ENCODE peak calls at places on chromosomes 12 and 14, in six cellular contexts. One of them, this sample, is unnamed.

GRCh38 chr12:88566430-88566829 is 13.8 kb downstream of the KITLG start:
- DNase-seq in H1: no peak
- DNase-seq in trophoblast cell: peak; percentile 68
- DNase-seq in IMR-90: no peak
- DNase-seq in mesendoderm: no peak
- DNase-seq in neuronal stem cell: no peak
- DNase-seq in this sample: no peak

GRCh38 chr12:106429636-106430035 is 72.1 kb downstream of the POLR3B start:
- DNase-seq in trophoblast cell: no peak
- DNase-seq in neuronal stem cell: no peak
- DNase-seq in mesendoderm: no peak
- DNase-seq in IMR-90: no peak
- DNase-seq in H1: no peak
- DNase-seq in this sample: no peak

GRCh38 chr14:79749051-79749450 is 462.3 kb downstream of the DIO2 start:
- DNase-seq in mesendoderm: no peak
- DNase-seq in H1: no peak
- DNase-seq in IMR-90: no peak
- DNase-seq in trophoblast cell: no peak
- DNase-seq in neuronal stem cell: no peak
- DNase-seq in this sample: no peak

GRCh38 chr14:74324945-74325361 is 22.2 kb upstream of the ABCD4 start:
- DNase-seq in H1: no peak
- DNase-seq in neuronal stem cell: peak; percentile 38
- DNase-seq in IMR-90: peak; percentile 38
- DNase-seq in trophoblast cell: peak; percentile 70
- DNase-seq in mesendoderm: peak; percentile 82
- DNase-seq in this sample: peak; percentile 46

GRCh38 chr12:124484067-124484466 is 83.3 kb downstream of the NCOR2 start:
- DNase-seq in trophoblast cell: no peak
- DNase-seq in H1: no peak
- DNase-seq in IMR-90: no peak
- DNase-seq in neuronal stem cell: no peak
- DNase-seq in mesendoderm: no peak
- DNase-seq in this sample: no peak

GRCh38 chr12:107461222-107461980 is 224.2 kb upstream of the PWP1 start:
- DNase-seq in mesendoderm: no peak
- DNase-seq in trophoblast cell: no peak
- DNase-seq in H1: no peak
- DNase-seq in neuronal stem cell: no peak
- DNase-seq in IMR-90: peak; percentile 91
- DNase-seq in this sample: no peak

GRCh38 chr14:66345986-66346385 is 140.2 kb upstream of the CCDC196 start:
- DNase-seq in trophoblast cell: no peak
- DNase-seq in mesendoderm: peak; percentile 85
- DNase-seq in IMR-90: no peak
- DNase-seq in H1: no peak
- DNase-seq in neuronal stem cell: no peak
- DNase-seq in this sample: no peak

GRCh38 chr12:106194351-106194750 is 53.5 kb downstream of the CKAP4 start:
- DNase-seq in IMR-90: no peak
- DNase-seq in mesendoderm: no peak
- DNase-seq in neuronal stem cell: no peak
- DNase-seq in trophoblast cell: no peak
- DNase-seq in H1: no peak
- DNase-seq in this sample: no peak

GRCh38 chr12:110109037-110109836 is 14.9 kb upstream of the IFT81 start:
- DNase-seq in H1: no peak
- DNase-seq in neuronal stem cell: no peak
- DNase-seq in mesendoderm: peak; percentile 90
- DNase-seq in trophoblast cell: peak; percentile 49
- DNase-seq in IMR-90: peak; percentile 99
- DNase-seq in this sample: peak; percentile 96

GRCh38 chr12:90004319-90005074 is 295.9 kb upstream of the ATP2B1 start:
- DNase-seq in mesendoderm: peak; percentile 53
- DNase-seq in trophoblast cell: peak; percentile 42
- DNase-seq in IMR-90: no peak
- DNase-seq in H1: no peak
- DNase-seq in neuronal stem cell: no peak
- DNase-seq in this sample: no peak

GRCh38 chr14:101004954-101005353 is 101.4 kb upstream of the RTL1 start:
- DNase-seq in trophoblast cell: no peak
- DNase-seq in mesendoderm: no peak
- DNase-seq in IMR-90: peak; percentile 87
- DNase-seq in H1: no peak
- DNase-seq in neuronal stem cell: no peak
- DNase-seq in this sample: no peak

GRCh38 chr14:75401356-75401755 is 26.5 kb upstream of the JDP2 start:
- DNase-seq in neuronal stem cell: peak; percentile 67
- DNase-seq in IMR-90: peak; percentile 8
- DNase-seq in H1: no peak
- DNase-seq in mesendoderm: peak; percentile 94
- DNase-seq in trophoblast cell: no peak
- DNase-seq in this sample: peak; percentile 82

DNA sequence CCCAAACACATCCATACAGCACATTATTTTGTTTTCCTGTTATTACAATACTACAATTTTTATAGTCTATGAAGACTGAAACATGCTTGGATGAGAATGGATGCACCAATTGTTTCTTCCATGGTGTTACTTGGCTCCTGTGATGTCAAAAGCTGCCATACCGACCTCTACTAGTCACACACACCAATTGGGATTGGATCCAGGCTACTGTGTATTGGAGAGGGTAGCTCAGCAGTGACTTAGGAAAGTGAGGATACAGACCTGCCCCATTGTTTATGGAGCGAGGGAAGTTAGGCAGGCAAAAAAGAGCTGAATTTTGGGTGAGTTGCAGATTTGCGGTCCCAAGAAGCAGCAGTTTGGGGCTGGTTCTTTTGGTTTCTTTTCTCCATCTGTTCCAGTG is 30.8 kb upstream of the AKAP6 start:
- DNase-seq in H1: no peak
- DNase-seq in trophoblast cell: no peak
- DNase-seq in IMR-90: no peak
- DNase-seq in mesendoderm: peak; percentile 28
- DNase-seq in neuronal stem cell: no peak
- DNase-seq in this sample: no peak
- H3K4ac ChIP-seq in H1: no peak overlapping the region
- H3K4ac ChIP-seq in trophoblast cell: no peak overlapping the region
- H3K4ac ChIP-seq in IMR-90: no peak overlapping the region
- H3K4ac ChIP-seq in mesendoderm: no peak overlapping the region
- H3K4ac ChIP-seq in neuronal stem cell: no peak overlapping the region
- H3K4ac ChIP-seq in this sample: no peak overlapping the region

DNA sequence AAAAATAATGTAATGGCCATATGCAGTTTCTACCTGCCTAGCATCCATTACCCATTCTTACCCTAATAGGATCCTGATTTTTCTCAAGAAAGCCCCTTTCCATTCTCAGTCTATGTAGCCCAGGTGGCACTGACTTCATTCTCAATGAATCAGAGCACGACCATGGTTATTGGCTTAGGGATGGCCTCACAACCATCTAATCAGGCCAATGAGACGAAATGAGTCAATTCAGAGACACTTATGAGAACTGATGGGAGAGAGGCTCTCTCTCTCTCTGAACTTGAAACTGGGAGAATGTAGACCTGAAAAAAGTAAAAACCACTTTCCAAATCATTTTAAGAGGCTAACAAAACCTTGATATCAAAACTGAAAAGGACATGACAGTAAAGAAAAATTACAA is 45.3 kb upstream of the OXA1L start:
- DNase-seq in H1: no peak
- DNase-seq in mesendoderm: no peak
- DNase-seq in trophoblast cell: no peak
- DNase-seq in neuronal stem cell: no peak
- DNase-seq in IMR-90: no peak
- DNase-seq in this sample: no peak
- H2AK5ac ChIP-seq in H1: no peak overlapping the region
- H2AK5ac ChIP-seq in mesendoderm: no peak overlapping the region
- H2AK5ac ChIP-seq in trophoblast cell: no peak overlapping the region
- H2AK5ac ChIP-seq in neuronal stem cell: no peak overlapping the region
- H2AK5ac ChIP-seq in IMR-90: no peak overlapping the region
- H2AK5ac ChIP-seq in this sample: no peak overlapping the region

DNA sequence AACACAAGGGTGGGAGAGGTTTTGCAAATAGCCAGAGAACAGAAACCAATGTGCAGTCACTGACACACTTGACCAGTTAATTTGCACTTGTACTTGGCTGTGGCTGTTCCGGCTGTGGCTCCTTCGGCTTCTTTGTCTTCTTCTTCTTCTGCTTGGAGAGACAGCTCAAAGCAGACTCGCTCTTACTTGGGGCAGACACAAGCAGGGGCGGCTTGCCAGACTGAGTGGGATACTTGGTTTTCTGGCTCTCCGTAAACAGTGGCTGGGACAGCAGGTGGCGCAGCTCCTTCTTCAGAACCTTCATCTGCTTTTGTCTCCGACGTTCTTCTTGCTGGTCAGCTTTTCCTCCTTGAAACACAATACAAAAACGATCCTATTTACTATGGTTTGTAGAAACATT is 25.0 kb downstream of the OTUB2 start:
- DNase-seq in IMR-90: peak; percentile 42
- DNase-seq in trophoblast cell: peak; percentile 22
- DNase-seq in H1: no peak
- DNase-seq in mesendoderm: peak; percentile 46
- DNase-seq in neuronal stem cell: no peak
- DNase-seq in this sample: peak; percentile 23
- H3K36me3 ChIP-seq in IMR-90: peaks cover 80% of the 10 kb centered on the region
- H3K36me3 ChIP-seq in trophoblast cell: peaks cover 48% of the 10 kb centered on the region
- H3K36me3 ChIP-seq in H1: peaks cover 76% of the 10 kb centered on the region
- H3K36me3 ChIP-seq in mesendoderm: peaks cover 18% of the 10 kb centered on the region
- H3K36me3 ChIP-seq in neuronal stem cell: peaks cover 98% of the 10 kb centered on the region
- H3K36me3 ChIP-seq in this sample: peaks cover 77% of the 10 kb centered on the region

DNA sequence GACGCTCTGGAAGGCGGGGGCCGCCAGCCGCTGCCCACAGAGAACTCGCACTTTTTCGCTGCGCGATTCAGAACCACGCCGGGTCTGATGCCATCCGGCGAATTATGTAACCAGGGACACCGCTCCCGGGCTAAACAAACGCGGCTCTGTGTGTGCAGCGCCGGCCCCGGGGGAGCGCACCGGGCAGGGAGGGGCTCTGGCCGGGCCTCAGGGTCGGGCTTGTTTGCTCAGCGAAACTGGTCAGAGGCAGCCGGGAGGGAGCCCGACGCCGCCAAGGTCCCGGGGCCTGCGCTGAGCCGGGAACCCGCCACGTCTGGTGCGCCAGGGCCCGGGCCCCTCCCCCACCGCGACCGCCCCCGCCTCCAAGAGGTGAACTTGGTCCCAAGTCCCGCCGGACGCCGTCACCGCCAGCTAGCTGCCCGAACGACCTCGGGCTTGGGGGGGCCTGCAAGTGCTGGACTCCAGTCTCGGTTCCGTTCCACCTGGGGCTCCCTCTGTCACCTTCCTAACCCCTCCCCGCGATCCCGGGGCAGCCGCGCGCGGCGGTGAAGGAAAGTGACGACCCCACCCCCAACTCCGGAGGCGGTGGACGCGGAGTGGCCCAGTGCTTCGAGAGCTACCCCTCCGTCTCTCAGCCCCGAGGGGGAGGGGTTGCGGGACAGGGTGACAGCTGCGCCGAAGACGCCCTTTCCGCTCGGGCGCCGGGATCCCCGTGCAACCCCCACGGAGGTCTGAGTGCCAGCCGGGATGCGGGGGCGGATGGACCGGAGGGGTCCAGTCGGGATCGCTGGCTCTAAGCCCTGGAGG is 848 bp downstream of the CTDSP2 start:
- DNase-seq in trophoblast cell: peak; percentile 56
- DNase-seq in mesendoderm: peak; percentile 83
- DNase-seq in IMR-90: no peak
- DNase-seq in neuronal stem cell: no peak
- DNase-seq in H1: no peak
- DNase-seq in this sample: peak; percentile 58
- H3K4ac ChIP-seq in trophoblast cell: peak overlapping the region; percentile 93
- H3K4ac ChIP-seq in mesendoderm: peak overlapping the region; percentile 91
- H3K4ac ChIP-seq in IMR-90: peak overlapping the region; percentile 92
- H3K4ac ChIP-seq in neuronal stem cell: peak overlapping the region; percentile 27
- H3K4ac ChIP-seq in H1: no peak overlapping the region
- H3K4ac ChIP-seq in this sample: peak overlapping the region; percentile 99

GRCh38 chr14:51806624-51807023 is 53.8 kb upstream of the GNG2 start:
- DNase-seq in H1: no peak
- DNase-seq in IMR-90: no peak
- DNase-seq in mesendoderm: peak; percentile 26
- DNase-seq in neuronal stem cell: no peak
- DNase-seq in trophoblast cell: no peak
- DNase-seq in this sample: peak; percentile 18
- H2AK5ac ChIP-seq in H1: no peak overlapping the region
- H2AK5ac ChIP-seq in IMR-90: no peak overlapping the region
- H2AK5ac ChIP-seq in mesendoderm: no peak overlapping the region
- H2AK5ac ChIP-seq in neuronal stem cell: no peak overlapping the region
- H2AK5ac ChIP-seq in trophoblast cell: no peak overlapping the region
- H2AK5ac ChIP-seq in this sample: no peak overlapping the region

DNA sequence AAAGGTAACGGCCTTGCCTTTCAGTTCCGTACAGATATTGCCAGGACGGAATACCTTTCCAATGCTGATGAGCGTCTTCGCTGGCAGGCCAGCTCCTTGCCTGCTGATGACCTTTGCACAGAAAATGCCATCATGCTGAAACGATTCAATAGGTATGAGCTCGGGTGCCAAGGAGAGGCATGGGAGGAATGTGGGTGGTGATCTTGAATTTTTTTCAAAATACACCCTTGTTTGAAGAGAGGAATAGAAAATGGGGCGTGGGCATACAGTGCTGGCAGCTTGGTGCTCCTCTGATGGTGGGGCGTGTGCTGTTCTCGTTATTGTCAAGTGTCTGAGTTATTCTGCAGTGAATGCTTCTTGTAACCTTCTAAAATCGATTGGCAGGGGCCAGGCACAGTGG is 52.5 kb downstream of the HSP90AA1 start:
- DNase-seq in neuronal stem cell: no peak
- DNase-seq in H1: no peak
- DNase-seq in mesendoderm: no peak
- DNase-seq in IMR-90: no peak
- DNase-seq in trophoblast cell: no peak
- DNase-seq in this sample: no peak
- H3K36me3 ChIP-seq in neuronal stem cell: peaks cover 97% of the 10 kb centered on the region
- H3K36me3 ChIP-seq in H1: peaks cover 93% of the 10 kb centered on the region
- H3K36me3 ChIP-seq in mesendoderm: peaks cover 44% of the 10 kb centered on the region
- H3K36me3 ChIP-seq in IMR-90: peaks cover 72% of the 10 kb centered on the region
- H3K36me3 ChIP-seq in trophoblast cell: peaks cover 66% of the 10 kb centered on the region
- H3K36me3 ChIP-seq in this sample: peaks cover 97% of the 10 kb centered on the region

GRCh38 chr12:6452245-6452731 is 446 bp downstream of the TAPBPL start:
- DNase-seq in IMR-90: no peak
- DNase-seq in mesendoderm: no peak
- DNase-seq in H1: no peak
- DNase-seq in trophoblast cell: no peak
- DNase-seq in neuronal stem cell: no peak
- DNase-seq in this sample: no peak
- H3K4ac ChIP-seq in IMR-90: peak overlapping the region; percentile 100
- H3K4ac ChIP-seq in mesendoderm: peak overlapping the region; percentile 21
- H3K4ac ChIP-seq in H1: peak overlapping the region; percentile 57
- H3K4ac ChIP-seq in trophoblast cell: no peak overlapping the region
- H3K4ac ChIP-seq in neuronal stem cell: no peak overlapping the region
- H3K4ac ChIP-seq in this sample: peak overlapping the region; percentile 85